ENCODE peak calls at places on chromosomes 16 and 17, in nine cellular contexts. One of them, this sample, is unnamed. For H3K4me1, the result is how much of the 10 kb centered on the place peaks cover.

GRCh38 chr17:4766199-4766598 is 5.5 kb upstream of the TM4SF5 start:
- DNase-seq in lower lobe of right lung: peak
- DNase-seq in fibroblast of lung: no peak
- DNase-seq in tibial artery: no peak
- DNase-seq in adrenal gland: no peak
- DNase-seq in GM23248: no peak
- DNase-seq in endodermal cell: no peak
- DNase-seq in aorta: peak
- DNase-seq in mesendoderm: no peak
- DNase-seq in this sample: no peak

GRCh38 chr16:84340305-84341040 is 27.9 kb upstream of the ATP2C2 start:
- DNase-seq in lower lobe of right lung: peak
- DNase-seq in fibroblast of lung: no peak
- DNase-seq in tibial artery: no peak
- DNase-seq in adrenal gland: no peak
- DNase-seq in GM23248: peak
- DNase-seq in endodermal cell: no peak
- DNase-seq in aorta: no peak
- DNase-seq in mesendoderm: peak
- DNase-seq in this sample: no peak

GRCh38 chr16:23420011-23420410 is 33.0 kb downstream of the COG7 start:
- DNase-seq in lower lobe of right lung: no peak
- DNase-seq in fibroblast of lung: no peak
- DNase-seq in tibial artery: no peak
- DNase-seq in adrenal gland: no peak
- DNase-seq in GM23248: no peak
- DNase-seq in endodermal cell: no peak
- DNase-seq in aorta: no peak
- DNase-seq in mesendoderm: no peak
- DNase-seq in this sample: no peak

GRCh38 chr16:20814761-20815160 is 8.4 kb downstream of the REXO5 start:
- DNase-seq in lower lobe of right lung: no peak
- DNase-seq in fibroblast of lung: no peak
- DNase-seq in tibial artery: no peak
- DNase-seq in adrenal gland: no peak
- DNase-seq in GM23248: no peak
- DNase-seq in endodermal cell: no peak
- DNase-seq in aorta: no peak
- DNase-seq in mesendoderm: no peak
- DNase-seq in this sample: no peak

GRCh38 chr16:405548-406506 is 4.1 kb downstream of the DECR2 start:
- DNase-seq in lower lobe of right lung: no peak
- DNase-seq in fibroblast of lung: no peak
- DNase-seq in tibial artery: no peak
- DNase-seq in adrenal gland: no peak
- DNase-seq in GM23248: no peak
- DNase-seq in endodermal cell: no peak
- DNase-seq in aorta: no peak
- DNase-seq in mesendoderm: no peak
- DNase-seq in this sample: no peak

GRCh38 chr17:48728232-48729231 is at the start of gene HOXB13:
- DNase-seq in lower lobe of right lung: no peak
- DNase-seq in fibroblast of lung: peak
- DNase-seq in tibial artery: no peak
- DNase-seq in adrenal gland: peak
- DNase-seq in GM23248: peak
- DNase-seq in endodermal cell: peak
- DNase-seq in aorta: no peak
- DNase-seq in mesendoderm: peak
- DNase-seq in this sample: no peak

GRCh38 chr17:78294776-78295175 is 63.3 kb downstream of the TMEM235 start:
- DNase-seq in lower lobe of right lung: no peak
- DNase-seq in fibroblast of lung: peak
- DNase-seq in tibial artery: no peak
- DNase-seq in adrenal gland: no peak
- DNase-seq in GM23248: no peak
- DNase-seq in endodermal cell: no peak
- DNase-seq in aorta: no peak
- DNase-seq in mesendoderm: no peak
- DNase-seq in this sample: no peak

GRCh38 chr16:3066440-3066748 is 954 bp downstream of the IL32 start:
- DNase-seq in lower lobe of right lung: no peak
- DNase-seq in fibroblast of lung: no peak
- DNase-seq in tibial artery: no peak
- DNase-seq in adrenal gland: no peak
- DNase-seq in GM23248: no peak
- DNase-seq in endodermal cell: no peak
- DNase-seq in aorta: no peak
- DNase-seq in mesendoderm: no peak
- DNase-seq in this sample: no peak

GRCh38 chr17:74536890-74537289 is 5.6 kb upstream of the CD300LB start:
- DNase-seq in lower lobe of right lung: no peak
- DNase-seq in fibroblast of lung: no peak
- DNase-seq in tibial artery: no peak
- DNase-seq in adrenal gland: no peak
- DNase-seq in GM23248: no peak
- DNase-seq in endodermal cell: no peak
- DNase-seq in aorta: no peak
- DNase-seq in mesendoderm: no peak
- DNase-seq in this sample: no peak

GRCh38 chr16:89319883-89320716 is 102.6 kb downstream of the ZNF778 start:
- DNase-seq in lower lobe of right lung: peak
- DNase-seq in fibroblast of lung: peak
- DNase-seq in tibial artery: peak
- DNase-seq in adrenal gland: peak
- DNase-seq in GM23248: peak
- DNase-seq in endodermal cell: no peak
- DNase-seq in aorta: peak
- DNase-seq in mesendoderm: peak
- DNase-seq in this sample: no peak

GRCh38 chr16:84234656-84235285 is 5.0 kb downstream of the KCNG4 start:
- DNase-seq in lower lobe of right lung: no peak
- DNase-seq in fibroblast of lung: peak
- DNase-seq in tibial artery: no peak
- DNase-seq in adrenal gland: peak
- DNase-seq in GM23248: no peak
- DNase-seq in endodermal cell: no peak
- DNase-seq in aorta: no peak
- DNase-seq in mesendoderm: no peak
- DNase-seq in this sample: no peak

GRCh38 chr17:59479141-59479540 is 86.3 kb upstream of the DHX40 start:
- DNase-seq in lower lobe of right lung: no peak
- DNase-seq in fibroblast of lung: no peak
- DNase-seq in tibial artery: no peak
- DNase-seq in adrenal gland: no peak
- DNase-seq in GM23248: no peak
- DNase-seq in endodermal cell: no peak
- DNase-seq in aorta: no peak
- DNase-seq in mesendoderm: no peak
- DNase-seq in this sample: no peak

GRCh38 chr17:82097187-82097918 is 683 bp downstream of the FASN start:
- DNase-seq in lower lobe of right lung: peak
- DNase-seq in fibroblast of lung: peak
- DNase-seq in tibial artery: no peak
- DNase-seq in adrenal gland: peak
- DNase-seq in GM23248: peak
- DNase-seq in endodermal cell: peak
- DNase-seq in aorta: peak
- DNase-seq in mesendoderm: no peak
- DNase-seq in this sample: peak

GRCh38 chr17:40433551-40434384 is 9.5 kb upstream of the IGFBP4 start:
- DNase-seq in lower lobe of right lung: no peak
- DNase-seq in fibroblast of lung: no peak
- DNase-seq in tibial artery: peak
- DNase-seq in adrenal gland: no peak
- DNase-seq in GM23248: peak
- DNase-seq in endodermal cell: peak
- DNase-seq in aorta: no peak
- DNase-seq in mesendoderm: peak
- DNase-seq in this sample: peak

GRCh38 chr17:7914771-7915610 is 1.1 kb downstream of the RNF227 start:
- DNase-seq in lower lobe of right lung: no peak
- DNase-seq in fibroblast of lung: peak
- DNase-seq in tibial artery: peak
- DNase-seq in adrenal gland: peak
- DNase-seq in GM23248: peak
- DNase-seq in endodermal cell: no peak
- DNase-seq in aorta: no peak
- DNase-seq in mesendoderm: no peak
- DNase-seq in this sample: peak

GRCh38 chr17:32335046-32335445 is 6.9 kb downstream of the C17orf75 start:
- DNase-seq in lower lobe of right lung: no peak
- DNase-seq in fibroblast of lung: no peak
- DNase-seq in tibial artery: no peak
- DNase-seq in adrenal gland: no peak
- DNase-seq in GM23248: no peak
- DNase-seq in endodermal cell: no peak
- DNase-seq in aorta: no peak
- DNase-seq in mesendoderm: no peak
- DNase-seq in this sample: no peak

GRCh38 chr17:32333187-32333586 is 8.8 kb downstream of the C17orf75 start:
- DNase-seq in lower lobe of right lung: no peak
- DNase-seq in fibroblast of lung: no peak
- DNase-seq in tibial artery: no peak
- DNase-seq in adrenal gland: no peak
- DNase-seq in GM23248: no peak
- DNase-seq in endodermal cell: peak
- DNase-seq in aorta: no peak
- DNase-seq in mesendoderm: no peak
- DNase-seq in this sample: no peak

GRCh38 chr17:32327911-32328310 is 14.1 kb downstream of the C17orf75 start:
- DNase-seq in lower lobe of right lung: no peak
- DNase-seq in fibroblast of lung: no peak
- DNase-seq in tibial artery: no peak
- DNase-seq in adrenal gland: no peak
- DNase-seq in GM23248: no peak
- DNase-seq in endodermal cell: no peak
- DNase-seq in aorta: no peak
- DNase-seq in mesendoderm: no peak
- DNase-seq in this sample: no peak

GRCh38 chr17:32330142-32330541 is 11.8 kb downstream of the C17orf75 start:
- DNase-seq in lower lobe of right lung: no peak
- DNase-seq in fibroblast of lung: no peak
- DNase-seq in tibial artery: no peak
- DNase-seq in adrenal gland: no peak
- DNase-seq in GM23248: no peak
- DNase-seq in endodermal cell: no peak
- DNase-seq in aorta: no peak
- DNase-seq in mesendoderm: no peak
- DNase-seq in this sample: no peak

GRCh38 chr17:32331243-32332040 is 10.5 kb downstream of the C17orf75 start:
- DNase-seq in lower lobe of right lung: no peak
- DNase-seq in fibroblast of lung: no peak
- DNase-seq in tibial artery: no peak
- DNase-seq in adrenal gland: no peak
- DNase-seq in GM23248: peak
- DNase-seq in endodermal cell: no peak
- DNase-seq in aorta: no peak
- DNase-seq in mesendoderm: no peak
- DNase-seq in this sample: no peak
- H3K4me1 ChIP-seq in lower lobe of right lung: under half
- H3K4me1 ChIP-seq in fibroblast of lung: under half
- H3K4me1 ChIP-seq in tibial artery: under half
- H3K4me1 ChIP-seq in adrenal gland: under half
- H3K4me1 ChIP-seq in GM23248: under half
- H3K4me1 ChIP-seq in endodermal cell: under half
- H3K4me1 ChIP-seq in aorta: under half
- H3K4me1 ChIP-seq in mesendoderm: under half
- H3K4me1 ChIP-seq in this sample: under half

GRCh38 chr17:17749025-17749772 is 67.9 kb downstream of the RAI1 start:
- DNase-seq in lower lobe of right lung: no peak
- DNase-seq in fibroblast of lung: no peak
- DNase-seq in tibial artery: peak
- DNase-seq in adrenal gland: no peak
- DNase-seq in GM23248: no peak
- DNase-seq in endodermal cell: peak
- DNase-seq in aorta: peak
- DNase-seq in mesendoderm: peak
- DNase-seq in this sample: no peak
- H3K27ac ChIP-seq in lower lobe of right lung: no peak
- H3K27ac ChIP-seq in fibroblast of lung: no peak
- H3K27ac ChIP-seq in tibial artery: peak
- H3K27ac ChIP-seq in adrenal gland: no peak
- H3K27ac ChIP-seq in GM23248: no peak
- H3K27ac ChIP-seq in endodermal cell: peak
- H3K27ac ChIP-seq in aorta: no peak
- H3K27ac ChIP-seq in mesendoderm: no peak
- H3K27ac ChIP-seq in this sample: no peak

GRCh38 chr17:62822080-62822904 is 14.2 kb upstream of the MARCHF10 start:
- DNase-seq in lower lobe of right lung: no peak
- DNase-seq in fibroblast of lung: peak
- DNase-seq in tibial artery: no peak
- DNase-seq in adrenal gland: no peak
- DNase-seq in GM23248: no peak
- DNase-seq in endodermal cell: peak
- DNase-seq in aorta: no peak
- DNase-seq in mesendoderm: no peak
- DNase-seq in this sample: peak

GRCh38 chr17:62818491-62818890 is 10.4 kb upstream of the MARCHF10 start:
- DNase-seq in lower lobe of right lung: no peak
- DNase-seq in fibroblast of lung: no peak
- DNase-seq in tibial artery: no peak
- DNase-seq in adrenal gland: no peak
- DNase-seq in GM23248: no peak
- DNase-seq in endodermal cell: peak
- DNase-seq in aorta: no peak
- DNase-seq in mesendoderm: peak
- DNase-seq in this sample: no peak

GRCh38 chr17:62821213-62822079 is 13.3 kb upstream of the MARCHF10 start:
- DNase-seq in lower lobe of right lung: no peak
- DNase-seq in fibroblast of lung: no peak
- DNase-seq in tibial artery: no peak
- DNase-seq in adrenal gland: no peak
- DNase-seq in GM23248: no peak
- DNase-seq in endodermal cell: peak
- DNase-seq in aorta: no peak
- DNase-seq in mesendoderm: no peak
- DNase-seq in this sample: no peak

GRCh38 chr17:62816282-62816839 is 8.2 kb upstream of the MARCHF10 start:
- DNase-seq in lower lobe of right lung: no peak
- DNase-seq in fibroblast of lung: peak
- DNase-seq in tibial artery: no peak
- DNase-seq in adrenal gland: no peak
- DNase-seq in GM23248: no peak
- DNase-seq in endodermal cell: peak
- DNase-seq in aorta: no peak
- DNase-seq in mesendoderm: no peak
- DNase-seq in this sample: no peak

GRCh38 chr17:62819511-62820221 is 11.6 kb upstream of the MARCHF10 start:
- DNase-seq in lower lobe of right lung: peak
- DNase-seq in fibroblast of lung: peak
- DNase-seq in tibial artery: no peak
- DNase-seq in adrenal gland: peak
- DNase-seq in GM23248: peak
- DNase-seq in endodermal cell: peak
- DNase-seq in aorta: peak
- DNase-seq in mesendoderm: peak
- DNase-seq in this sample: peak
- H3K4me1 ChIP-seq in lower lobe of right lung: under half
- H3K4me1 ChIP-seq in fibroblast of lung: under half
- H3K4me1 ChIP-seq in tibial artery: under half
- H3K4me1 ChIP-seq in adrenal gland: under half
- H3K4me1 ChIP-seq in GM23248: under half
- H3K4me1 ChIP-seq in endodermal cell: under half
- H3K4me1 ChIP-seq in aorta: under half
- H3K4me1 ChIP-seq in mesendoderm: under half
- H3K4me1 ChIP-seq in this sample: under half

GRCh38 chr16:66137853-66138252 is 228.6 kb upstream of the CDH5 start:
- DNase-seq in lower lobe of right lung: no peak
- DNase-seq in fibroblast of lung: no peak
- DNase-seq in tibial artery: no peak
- DNase-seq in adrenal gland: no peak
- DNase-seq in GM23248: no peak
- DNase-seq in endodermal cell: no peak
- DNase-seq in aorta: no peak
- DNase-seq in mesendoderm: no peak
- DNase-seq in this sample: no peak
- H3K27ac ChIP-seq in lower lobe of right lung: no peak
- H3K27ac ChIP-seq in fibroblast of lung: no peak
- H3K27ac ChIP-seq in tibial artery: no peak
- H3K27ac ChIP-seq in adrenal gland: no peak
- H3K27ac ChIP-seq in GM23248: no peak
- H3K27ac ChIP-seq in endodermal cell: no peak
- H3K27ac ChIP-seq in aorta: no peak
- H3K27ac ChIP-seq in mesendoderm: no peak
- H3K27ac ChIP-seq in this sample: no peak